ENCODE peak calls at places on chromosomes 12 and 14, in four cellular contexts. Q, X, F and U are unnamed samples.

GRCh38 chr12:79897617-79898016 is 37.3 kb downstream of the PPP1R12A start:
- DNase-seq in F (peak), Q (peak), X (no peak), U (peak)

GRCh38 chr14:28382460-28383220 is 383.9 kb upstream of the FOXG1 start:
- DNase-seq in F (peak), Q (peak), X (no peak), U (peak)

GRCh38 chr14:63157195-63157594 is 47.0 kb upstream of the RHOJ start:
- DNase-seq in F (no peak), X (no peak), Q (no peak), U (no peak)

GRCh38 chr12:45850302-45850701 is 120.8 kb downstream of the ARID2 start:
- DNase-seq in Q (peak), F (no peak), X (no peak), U (no peak)

GRCh38 chr12:91111366-91112321 is at the start of gene LUM:
- DNase-seq in F (peak), Q (peak), X (no peak), U (peak)

GRCh38 chr12:80778005-80778541 is 61.4 kb downstream of the MYF5 start:
- DNase-seq in F (peak), Q (peak), X (no peak), U (peak)

GRCh38 chr12:28253175-28253641 is 63.0 kb downstream of the CCDC91 start:
- DNase-seq in F (peak), Q (peak), X (no peak), U (no peak)

GRCh38 chr12:40515041-40515825 is 177.0 kb upstream of the CNTN1 start:
- DNase-seq in Q (no peak), X (no peak), F (peak), U (peak)

GRCh38 chr12:4700621-4701026 is 19.6 kb upstream of the GALNT8 start:
- DNase-seq in Q (peak), F (peak), X (no peak), U (peak)

GRCh38 chr12:9870311-9870866 is 1.2 kb upstream of the CLEC2B start:
- DNase-seq in X (no peak), F (peak), Q (peak), U (peak)

DNA sequence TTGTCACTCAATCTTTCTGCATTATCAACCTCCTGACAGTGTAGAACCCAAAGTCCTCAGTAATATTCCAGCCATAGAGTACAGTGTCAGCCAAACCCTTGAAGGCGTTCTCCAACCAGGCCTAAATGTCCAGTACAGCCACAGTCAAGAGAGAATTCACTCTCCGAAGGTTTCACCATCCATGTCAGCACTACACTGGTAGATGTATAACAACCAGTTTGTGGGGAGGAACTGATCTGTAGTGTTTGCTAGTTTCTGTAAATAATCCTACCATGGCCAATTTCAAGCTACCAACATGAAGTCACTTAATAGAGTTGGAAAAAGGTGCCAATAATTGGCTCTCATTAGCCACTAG is 456 bp upstream of the MDP1 start:
- DNase-seq in Q (no peak), X (no peak), F (no peak), U (no peak)
- H3K4me3 ChIP-seq in Q (peak), X (peak), F (peak), U (peak)

GRCh38 chr12:109811624-109811995 is 21.6 kb downstream of the TRPV4 start:
- DNase-seq in Q (no peak), X (no peak), F (no peak), U (no peak)
- TF ChIP-seq CTCF in Q (peak), X (no peak), F (peak), U (no peak)

DNA sequence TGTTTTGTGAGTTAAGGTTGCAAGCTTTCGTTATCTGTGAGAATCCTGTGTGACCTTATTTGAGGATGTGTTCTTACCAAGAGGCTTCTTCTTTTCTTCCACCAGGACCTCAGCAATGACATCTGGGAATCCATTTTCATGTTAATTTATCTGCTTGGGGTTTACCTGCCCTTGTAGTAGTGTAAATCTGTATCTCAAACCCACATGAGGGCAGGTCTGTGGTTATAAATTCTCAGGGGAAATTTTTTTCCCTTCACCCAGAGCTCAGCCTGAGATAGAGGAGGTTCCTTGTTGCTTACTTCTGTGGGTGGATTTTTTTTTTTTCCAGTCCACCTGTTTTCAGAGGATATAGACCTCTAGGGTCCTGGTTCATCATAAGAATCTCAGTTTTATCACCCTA is 70.8 kb downstream of the AKAP6 start:
- DNase-seq in X (no peak), F (no peak), Q (no peak), U (no peak)
- H3K4me3 ChIP-seq in X (no peak), F (no peak), Q (no peak), U (no peak)

GRCh38 chr12:115916910-115917668 is 360.4 kb downstream of the MED13L start:
- DNase-seq in F (peak), Q (peak), X (no peak), U (peak)
- TF ChIP-seq CTCF in F (peak), Q (peak), X (peak), U (peak)

GRCh38 chr12:13197526-13198141 is 1.1 kb downstream of the EMP1 start:
- DNase-seq in F (peak), X (no peak), Q (no peak), U (peak)

GRCh38 chr12:13198240-13198639 is 1.7 kb downstream of the EMP1 start:
- DNase-seq in Q (no peak), F (no peak), X (no peak), U (no peak)

GRCh38 chr12:13196302-13196921 is at the start of gene EMP1:
- DNase-seq in X (peak), F (peak), Q (peak), U (peak)

GRCh38 chr12:13200841-13201240 is 4.3 kb downstream of the EMP1 start:
- DNase-seq in X (no peak), Q (no peak), F (no peak), U (no peak)

GRCh38 chr12:13198921-13199320 is 2.4 kb downstream of the EMP1 start:
- DNase-seq in Q (peak), X (no peak), F (peak), U (peak)
- H3K4me3 ChIP-seq in Q (peak), X (peak), F (peak), U (peak)